ENCODE peak calls at places on chromosomes 6 and 20, in four cellular contexts. Y is GM12878, V is K562, K is H1. I is an unnamed sample.

GRCh38 chr6:14072084-14072483 is 45.5 kb upstream of the CD83 start:
- DNase-seq in V (no peak), Y (no peak), K (no peak), I (no peak)

GRCh38 chr20:12201289-12201991 is 283.7 kb downstream of the BTBD3 start:
- DNase-seq in V (no peak), Y (no peak), K (no peak), I (no peak)

GRCh38 chr6:40443842-40444241 is 143.3 kb downstream of the LRFN2 start:
- DNase-seq in V (no peak), Y (no peak), K (no peak), I (no peak)

GRCh38 chr6:79672631-79673065 is 41.5 kb downstream of the SH3BGRL2 start:
- DNase-seq in Y (no peak), K (no peak), V (peak), I (peak)

GRCh38 chr20:45994761-45995160 is 13.9 kb upstream of the MMP9 start:
- DNase-seq in V (no peak), Y (no peak), K (no peak), I (no peak)

GRCh38 chr6:49799090-49799489 is 12.0 kb upstream of the PGK2 start:
- DNase-seq in V (no peak), Y (no peak), K (no peak), I (no peak)

GRCh38 chr20:3071610-3072529 is at the start of gene OXT:
- DNase-seq in V (no peak), K (no peak), Y (no peak), I (no peak)

GRCh38 chr20:926646-927045 is 10.5 kb upstream of the ANGPT4 start:
- DNase-seq in V (no peak), K (no peak), Y (no peak), I (no peak)

GRCh38 chr20:20492521-20493334 is 124.8 kb downstream of the INSM1 start:
- DNase-seq in Y (no peak), V (no peak), K (no peak), I (no peak)

GRCh38 chr6:33735201-33735600 is 11.5 kb downstream of the IP6K3 start:
- DNase-seq in K (no peak), V (no peak), Y (no peak), I (no peak)

GRCh38 chr6:107585815-107586435 is 96.0 kb downstream of the SOBP start:
- DNase-seq in Y (no peak), V (no peak), K (no peak), I (no peak)

GRCh38 chr20:16929756-16930155 is 181.6 kb downstream of the OTOR start:
- DNase-seq in Y (no peak), K (no peak), V (no peak), I (no peak)

GRCh38 chr20:38559764-38560163 is 21.2 kb upstream of the ADIG start:
- DNase-seq in K (no peak), Y (no peak), V (no peak), I (no peak)

GRCh38 chr6:37741757-37742400 is 44.2 kb upstream of the MDGA1 start:
- DNase-seq in K (no peak), V (peak), Y (no peak), I (no peak)

GRCh38 chr6:36329798-36330291 is 6.8 kb downstream of the BNIP5 start:
- DNase-seq in V (no peak), K (no peak), Y (no peak), I (no peak)

GRCh38 chr20:2005831-2006426 is 12.1 kb upstream of the PDYN start:
- DNase-seq in K (peak), Y (no peak), V (peak), I (peak)

GRCh38 chr20:62066983-62067433 is 1.3 kb upstream of the TAF4 start:
- DNase-seq in V (peak), Y (peak), K (no peak), I (no peak)

GRCh38 chr20:46832555-46832954 is 62.1 kb upstream of the EYA2 start:
- DNase-seq in V (no peak), K (no peak), Y (no peak), I (no peak)

GRCh38 chr6:112153926-112154621 is 66.7 kb downstream of the FAM229B start:
- DNase-seq in Y (no peak), K (no peak), V (no peak), I (no peak)

GRCh38 chr6:102662851-102663250 is 1269.3 kb downstream of the GRIK2 start:
- DNase-seq in Y (no peak), V (no peak), K (no peak), I (no peak)

GRCh38 chr20:64083380-64084208 is 604 bp downstream of the LKAAEAR1 start:
- DNase-seq in Y (no peak), V (peak), K (no peak), I (peak)

GRCh38 chr6:106547961-106548453 is 81.3 kb downstream of the RTN4IP1 start:
- DNase-seq in K (peak), Y (no peak), V (peak), I (peak)

GRCh38 chr6:93784794-93785757 is 365.7 kb upstream of the EPHA7 start:
- DNase-seq in K (no peak), Y (no peak), V (no peak), I (no peak)

GRCh38 chr20:44549123-44549522 is 27.3 kb upstream of the SERINC3 start:
- DNase-seq in Y (no peak), K (no peak), V (no peak), I (no peak)

GRCh38 chr20:4563534-4563933 is 158.2 kb upstream of the PRND start:
- DNase-seq in K (no peak), V (peak), Y (no peak), I (peak)

GRCh38 chr6:135586844-135587243 is 89.3 kb upstream of the AHI1 start:
- DNase-seq in Y (peak), K (no peak), V (no peak), I (no peak)

GRCh38 chr20:62156254-62156556 is 12.6 kb downstream of the SS18L1 start:
- DNase-seq in V (no peak), K (no peak), Y (no peak), I (no peak)

GRCh38 chr6:105677671-105678475 is 275.0 kb upstream of the PREP start:
- DNase-seq in V (no peak), Y (no peak), K (no peak), I (no peak)

GRCh38 chr6:126516411-126516810 is 176.5 kb downstream of the CENPW start:
- DNase-seq in K (no peak), V (no peak), Y (no peak), I (no peak)

GRCh38 chr20:7161690-7162089 is 394.2 kb downstream of the BMP2 start:
- DNase-seq in K (no peak), Y (no peak), V (no peak), I (no peak)

GRCh38 chr6:92810913-92811312 is 608.4 kb downstream of the EPHA7 start:
- DNase-seq in V (peak), K (peak), Y (peak), I (no peak)

GRCh38 chr6:105601541-105602174 is 198.8 kb upstream of the PREP start:
- DNase-seq in K (no peak), V (peak), Y (peak), I (no peak)

GRCh38 chr6:11847515-11848244 is 69.1 kb upstream of the ADTRP start:
- DNase-seq in V (no peak), Y (no peak), K (no peak), I (no peak)

GRCh38 chr6:41160933-41161332 is 2.0 kb downstream of the TREM2 start:
- DNase-seq in K (no peak), V (no peak), Y (no peak), I (no peak)

GRCh38 chr6:135251416-135251815 is 70.3 kb downstream of the MYB start:
- DNase-seq in K (no peak), V (no peak), Y (no peak), I (no peak)

GRCh38 chr20:15287331-15287730 is 949.9 kb upstream of the FLRT3 start:
- DNase-seq in K (no peak), Y (no peak), V (no peak), I (no peak)

GRCh38 chr6:159520002-159520401 is 173.0 kb downstream of the SOD2 start:
- DNase-seq in K (no peak), Y (no peak), V (no peak), I (no peak)

GRCh38 chr20:19502169-19502568 is 255.9 kb upstream of the RIN2 start:
- DNase-seq in V (no peak), K (no peak), Y (no peak), I (no peak)

GRCh38 chr20:21189761-21190523 is 64.1 kb downstream of the KIZ start:
- DNase-seq in K (peak), Y (no peak), V (no peak), I (peak)

DNA sequence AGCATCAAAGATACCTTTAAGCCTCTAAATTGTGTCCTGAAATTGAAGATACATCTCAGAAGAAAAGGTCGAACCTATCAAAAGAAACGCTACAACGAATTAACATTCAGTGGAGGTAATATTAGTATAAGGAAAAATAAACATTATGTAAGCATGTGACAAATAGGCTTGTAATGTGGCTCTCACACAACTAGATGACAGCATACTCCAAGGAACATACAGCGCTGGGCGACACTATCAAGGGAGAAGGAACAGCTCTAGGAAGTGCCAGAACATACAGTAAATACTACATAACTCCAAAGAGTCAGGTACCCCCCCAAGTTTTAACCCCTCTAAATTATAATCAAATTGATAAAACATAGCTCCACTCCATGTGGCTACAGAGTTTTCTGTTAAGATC is 103.5 kb downstream of the LAMP5 start:
- DNase-seq in Y (no peak), V (no peak), K (no peak), I (peak)
- TF ChIP-seq YY1 in Y (no peak), V (no peak), K (no peak), I (no peak)

DNA sequence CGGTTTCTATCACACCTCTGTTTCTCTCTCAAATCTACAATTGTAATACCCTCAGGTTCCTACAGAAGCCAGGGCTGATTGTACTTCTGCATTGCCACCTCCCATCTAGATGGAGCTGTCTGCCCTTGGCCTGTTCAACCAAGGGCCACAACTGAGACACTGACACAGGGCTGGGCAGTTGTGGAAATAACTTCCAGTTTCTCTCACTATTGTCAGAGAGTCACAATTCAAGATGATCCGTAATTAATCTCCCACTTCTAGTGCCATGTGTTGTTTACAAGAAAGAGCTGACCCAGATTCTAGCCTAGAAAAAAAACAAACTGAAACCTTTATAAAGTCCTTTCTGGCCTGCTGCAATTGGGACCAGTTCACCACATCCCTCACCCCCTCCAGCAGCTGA is 22.2 kb downstream of the RCAN2 start:
- DNase-seq in K (no peak), V (no peak), Y (no peak), I (no peak)
- TF ChIP-seq YY1 in K (no peak), V (no peak), Y (no peak), I (no peak)

DNA sequence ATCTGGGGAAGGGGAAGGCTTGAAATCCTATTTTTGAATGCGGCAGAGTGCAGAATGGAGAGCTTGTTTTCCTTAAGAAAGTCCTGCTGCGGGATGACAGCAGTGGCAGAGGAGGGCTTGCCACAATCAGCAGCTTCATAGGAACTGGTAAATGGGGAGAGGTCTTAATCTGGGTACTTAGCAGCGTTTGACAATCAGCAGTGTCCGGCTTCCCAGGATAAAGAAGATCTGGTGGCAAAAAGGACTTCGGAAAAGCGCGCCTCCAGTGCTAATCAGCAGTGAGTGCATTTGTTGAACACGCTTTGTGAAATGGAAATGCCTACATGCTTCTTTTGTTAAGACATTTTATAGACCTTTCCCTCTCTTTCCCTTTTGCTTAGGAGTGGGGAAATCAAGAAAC is 735.7 kb downstream of the QKI start:
- DNase-seq in V (no peak), K (no peak), Y (no peak), I (no peak)
- TF ChIP-seq YY1 in V (no peak), K (no peak), Y (no peak), I (no peak)

GRCh38 chr20:36720510-36720909 is 25.4 kb downstream of the NDRG3 start:
- DNase-seq in K (no peak), Y (no peak), V (no peak), I (no peak)

GRCh38 chr20:36728986-36729385 is 16.9 kb downstream of the NDRG3 start:
- DNase-seq in K (no peak), V (no peak), Y (no peak), I (peak)

GRCh38 chr20:36726168-36726567 is 19.7 kb downstream of the NDRG3 start:
- DNase-seq in K (no peak), V (no peak), Y (no peak), I (no peak)
- TF ChIP-seq YY1 in K (no peak), V (no peak), Y (no peak), I (no peak)

GRCh38 chr6:3229566-3230274 is 2.3 kb upstream of the TUBB2B start:
- DNase-seq in Y (no peak), K (no peak), V (peak), I (no peak)
- TF ChIP-seq YY1 in Y (no peak), K (no peak), V (no peak), I (no peak)

DNA sequence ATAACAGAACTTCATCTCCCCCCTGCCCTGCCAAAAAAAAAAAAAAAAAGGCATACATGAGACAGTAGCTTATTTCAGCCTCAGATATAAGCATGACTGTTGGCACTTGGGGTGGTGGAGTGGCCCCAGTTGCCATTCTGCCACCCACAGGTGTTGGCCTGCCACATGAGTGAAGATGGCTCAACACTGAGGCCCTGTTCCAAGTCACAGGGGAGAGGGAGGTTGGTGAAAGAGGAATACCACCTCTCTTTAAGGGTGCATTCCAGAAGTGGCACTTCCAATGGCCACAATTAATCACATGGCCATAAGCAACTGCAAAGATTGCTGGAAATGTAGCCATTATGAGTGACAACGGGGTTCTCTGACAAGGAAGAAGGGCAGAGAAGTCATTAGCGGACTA is 61.9 kb upstream of the JARID2 start:
- DNase-seq in V (no peak), K (no peak), Y (no peak), I (no peak)
- TF ChIP-seq YY1 in V (no peak), K (no peak), Y (no peak), I (no peak)

I was measured in NT2/D1.